ENCODE peak calls at places on chromosomes 7 and 10, in nine cellular contexts. D is pancreas; N is AG04450; R is PC-3; L is tibial artery; Y is T-helper 17 cell; B is CD8-positive, alpha-beta T cell; U is Panc1; Q is lower lobe of right lung. A is an unnamed sample. For H3K9me3, the result is how much of the 10 kb centered on the place peaks cover.

GRCh38 chr7:155644971-155645509 is 579 bp downstream of the RBM33 start:
- DNase-seq in Y (peak), B (peak), R (peak), L (no peak), Q (peak), N (no peak), U (no peak), D (peak), A (no peak)

GRCh38 chr10:102462512-102463054 is 11.2 kb upstream of the C10orf95 start:
- DNase-seq in Q (no peak), B (no peak), R (no peak), Y (no peak), D (no peak), N (no peak), U (no peak), L (no peak), A (no peak)

GRCh38 chr7:132836746-132837145 is 245.1 kb downstream of the CHCHD3 start:
- DNase-seq in R (peak), B (no peak), Q (no peak), U (no peak), L (no peak), Y (no peak), D (no peak), N (no peak), A (no peak)

GRCh38 chr10:67520924-67521520 is 175.0 kb downstream of the CTNNA3 start:
- DNase-seq in U (peak), B (peak), L (no peak), D (no peak), Y (no peak), Q (no peak), R (peak), N (peak), A (no peak)

GRCh38 chr10:119466655-119467054 is 75.9 kb downstream of the RGS10 start:
- DNase-seq in D (no peak), B (peak), Q (no peak), N (no peak), R (peak), L (no peak), Y (peak), U (no peak), A (no peak)

GRCh38 chr10:89296227-89296648 is 5.6 kb upstream of the IFIT2 start:
- DNase-seq in N (peak), R (no peak), U (no peak), Y (no peak), B (no peak), L (peak), D (no peak), Q (peak), A (no peak)

GRCh38 chr7:131326576-131326975 is 1.1 kb upstream of the MKLN1 start:
- DNase-seq in U (no peak), B (no peak), Q (no peak), N (no peak), Y (no peak), L (no peak), R (no peak), D (no peak), A (no peak)

GRCh38 chr10:54284526-54285193 is 516.4 kb downstream of the PCDH15 start:
- DNase-seq in L (no peak), R (peak), Q (no peak), Y (no peak), U (no peak), N (no peak), D (no peak), B (no peak), A (no peak)

GRCh38 chr7:87458148-87458547 is 17.3 kb downstream of the ABCB4 start:
- DNase-seq in Q (no peak), Y (no peak), B (no peak), D (no peak), R (no peak), N (no peak), L (no peak), U (no peak), A (no peak)

GRCh38 chr10:122939819-122940543 is 14.0 kb downstream of the C10orf88 start:
- DNase-seq in Q (no peak), U (no peak), D (no peak), N (peak), Y (no peak), L (no peak), R (no peak), B (no peak), A (no peak)

GRCh38 chr7:101390901-101391301 is 28.2 kb downstream of the COL26A1 start:
- DNase-seq in Y (no peak), Q (no peak), D (no peak), N (no peak), L (no peak), R (no peak), U (no peak), B (no peak), A (no peak)

GRCh38 chr10:4051011-4051407 is 266.0 kb upstream of the KLF6 start:
- DNase-seq in N (no peak), Y (no peak), U (no peak), R (no peak), L (peak), B (no peak), D (no peak), Q (no peak), A (no peak)

GRCh38 chr10:103168436-103168835 is 24.6 kb downstream of the NT5C2 start:
- DNase-seq in N (no peak), Q (no peak), D (no peak), Y (no peak), U (no peak), B (no peak), L (no peak), R (peak), A (no peak)

GRCh38 chr10:91528080-91528479 is 104.8 kb downstream of the PPP1R3C start:
- DNase-seq in N (no peak), R (no peak), Q (no peak), D (no peak), U (no peak), L (no peak), B (no peak), Y (no peak), A (no peak)

GRCh38 chr7:47743898-47744612 is 162.1 kb upstream of the TNS3 start:
- DNase-seq in U (no peak), R (no peak), D (no peak), Q (no peak), B (no peak), N (no peak), Y (no peak), L (no peak), A (no peak)

GRCh38 chr7:37604078-37604477 is 79.5 kb upstream of the GPR141 start:
- DNase-seq in U (no peak), R (no peak), N (no peak), D (no peak), Q (no peak), B (no peak), L (no peak), Y (no peak), A (no peak)

GRCh38 chr7:133714654-133715053 is 412.5 kb upstream of the LRGUK start:
- DNase-seq in R (no peak), D (no peak), U (no peak), N (no peak), Q (no peak), L (no peak), B (no peak), Y (no peak), A (no peak)

GRCh38 chr10:62433181-62433692 is 59.1 kb downstream of the ZNF365 start:
- DNase-seq in D (no peak), Q (peak), B (no peak), Y (no peak), R (peak), U (peak), L (peak), N (peak), A (no peak)

GRCh38 chr7:129719980-129720732 is 108.6 kb downstream of the NRF1 start:
- DNase-seq in L (no peak), Q (no peak), R (no peak), U (no peak), N (no peak), Y (no peak), B (no peak), D (no peak), A (no peak)

GRCh38 chr7:95578299-95578855 is 17.9 kb downstream of the PDK4 start:
- DNase-seq in U (no peak), B (no peak), R (no peak), D (no peak), N (no peak), Q (no peak), L (no peak), Y (no peak), A (no peak)

GRCh38 chr7:118286131-118286530 is 61.6 kb downstream of the ANKRD7 start:
- DNase-seq in N (no peak), R (no peak), D (no peak), B (no peak), U (no peak), Q (no peak), L (no peak), Y (no peak), A (no peak)

GRCh38 chr10:47287365-47287802 is 12.6 kb upstream of the GDF10 start:
- DNase-seq in R (peak), D (peak), Y (no peak), N (no peak), Q (no peak), L (no peak), U (no peak), B (no peak), A (no peak)

GRCh38 chr7:151585744-151586424 is 66.2 kb upstream of the RHEB start:
- DNase-seq in Q (no peak), D (no peak), B (no peak), L (no peak), R (no peak), N (no peak), U (no peak), Y (no peak), A (no peak)

GRCh38 chr10:63711361-63711760 is 190.2 kb downstream of the REEP3 start:
- DNase-seq in D (no peak), Q (no peak), B (no peak), Y (no peak), U (no peak), R (peak), N (no peak), L (no peak), A (peak)

GRCh38 chr10:124674768-124675222 is 69.4 kb downstream of the FAM53B start:
- DNase-seq in R (no peak), L (no peak), N (no peak), U (no peak), B (no peak), Y (no peak), Q (peak), D (no peak), A (peak)

GRCh38 chr10:48613015-48613414 is 8.1 kb upstream of the ARHGAP22 start:
- DNase-seq in U (no peak), R (no peak), B (no peak), Y (no peak), D (no peak), N (no peak), L (no peak), Q (no peak), A (no peak)

DNA sequence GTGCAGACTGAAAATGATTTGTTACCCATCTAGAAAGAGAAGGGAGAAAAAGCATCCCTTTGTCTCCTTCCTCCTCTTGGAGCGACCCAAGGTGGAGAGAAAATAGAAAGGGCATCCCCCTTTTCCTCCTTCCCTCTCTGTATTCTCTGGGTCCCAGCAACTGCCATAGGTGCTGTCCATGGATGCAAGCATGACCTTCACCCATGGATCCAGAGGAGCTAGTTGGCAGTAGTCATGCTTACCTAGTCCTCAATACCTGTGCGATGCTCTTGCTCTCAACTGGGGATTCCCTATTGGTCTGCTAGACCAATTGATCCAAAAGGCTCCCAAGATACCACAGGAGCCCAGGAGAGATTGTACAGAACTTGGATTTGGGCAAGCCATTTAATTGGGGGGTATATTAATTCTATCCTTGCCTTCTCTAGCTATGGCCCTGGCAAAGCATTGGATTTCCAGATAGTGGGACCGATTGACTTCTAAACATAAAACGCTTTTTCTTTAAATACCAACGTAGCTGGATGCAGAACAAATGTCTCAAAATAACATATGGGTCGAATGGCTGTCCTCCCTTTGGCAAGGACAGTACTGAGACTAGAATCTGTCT is 547.8 kb upstream of the IGFBP3 start:
- DNase-seq in Q (no peak), U (no peak), N (no peak), D (no peak), Y (no peak), B (no peak), R (no peak), L (no peak), A (no peak)
- H3K9me3 ChIP-seq in Q (half or more), U (under half), N (under half), D (under half), Y (under half), B (under half), R (under half), L (half or more), A (half or more)

GRCh38 chr10:111707066-111707465 is 476.5 kb downstream of the GPAM start:
- DNase-seq in U (no peak), Y (no peak), R (no peak), B (no peak), Q (no peak), D (no peak), L (no peak), N (no peak), A (no peak)
- H3K9me3 ChIP-seq in U (under half), Y (under half), R (under half), B (under half), Q (under half), D (under half), L (under half), N (under half), A (under half)

DNA sequence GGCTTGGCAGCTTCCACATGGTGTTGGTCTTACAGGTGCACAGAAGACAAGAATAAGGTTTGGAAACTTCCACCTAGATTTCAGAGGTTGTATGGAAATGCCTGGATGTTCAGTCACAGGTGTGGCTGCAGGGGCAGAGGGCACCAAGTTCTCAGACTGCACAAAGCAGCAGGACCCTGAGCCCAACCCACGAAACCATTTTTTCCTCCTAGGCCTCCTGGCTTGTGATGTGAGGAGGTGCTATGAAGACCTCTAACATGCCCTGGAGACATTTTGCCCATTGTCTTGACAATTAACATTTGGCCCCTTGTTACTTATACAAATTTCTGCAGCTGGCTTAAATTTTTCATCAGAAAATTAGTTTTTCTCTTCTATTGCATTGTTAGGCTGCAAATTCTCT is 107.7 kb upstream of the DIP2C start:
- DNase-seq in N (no peak), B (no peak), D (no peak), Q (no peak), L (no peak), Y (no peak), R (no peak), U (no peak), A (no peak)
- H3K9me3 ChIP-seq in N (under half), B (under half), D (under half), Q (under half), L (under half), Y (under half), R (under half), U (under half), A (under half)

GRCh38 chr7:7512861-7513597 is 22.6 kb downstream of the COL28A1 start:
- DNase-seq in R (no peak), Q (no peak), U (no peak), L (no peak), N (no peak), D (no peak), Y (no peak), B (no peak), A (no peak)
- H3K9me3 ChIP-seq in R (under half), Q (under half), U (under half), L (under half), N (under half), D (under half), Y (under half), B (under half), A (under half)

GRCh38 chr10:132603851-132604533 is 66.4 kb downstream of the INPP5A start:
- DNase-seq in R (no peak), Q (no peak), L (no peak), B (no peak), Y (no peak), U (no peak), D (no peak), N (no peak), A (peak)
- H3K9me3 ChIP-seq in R (under half), Q (under half), L (under half), B (under half), Y (under half), U (under half), D (under half), N (under half), A (under half)

DNA sequence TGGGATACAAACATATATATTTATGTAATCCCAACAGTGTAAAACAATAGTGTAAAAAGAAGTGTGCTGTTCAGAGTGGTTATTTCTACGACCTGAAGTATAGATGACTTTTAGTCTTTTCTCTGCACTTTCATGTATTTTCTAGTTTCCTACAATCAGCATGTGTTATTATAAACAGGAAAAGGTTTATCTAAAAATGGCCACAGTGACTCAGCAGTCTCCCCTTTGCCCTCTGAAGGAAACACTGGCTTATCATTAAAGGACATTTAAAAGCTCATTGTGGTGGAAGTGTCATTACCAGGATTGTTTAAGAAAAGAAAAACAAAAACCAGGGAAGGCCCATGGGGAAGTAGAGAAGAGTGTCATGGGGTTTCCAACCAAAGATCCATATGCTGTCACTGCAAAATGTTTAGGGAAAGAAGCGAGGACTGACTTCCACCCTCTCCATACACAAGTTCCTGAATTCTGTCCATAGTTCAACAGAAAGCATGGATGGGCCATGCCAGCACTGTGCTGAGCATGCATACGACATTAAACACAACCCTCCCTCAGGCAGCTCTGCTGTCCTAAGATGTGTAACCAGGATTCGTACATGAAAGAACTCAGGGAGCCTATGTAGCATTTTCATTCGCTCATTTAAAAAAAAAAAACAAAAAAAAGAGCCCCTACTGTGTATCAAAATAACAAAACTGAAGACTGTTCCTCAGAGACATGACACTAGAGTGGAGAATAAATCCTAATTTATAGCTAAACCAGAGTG is 10.2 kb downstream of the CYREN start:
- DNase-seq in U (no peak), Y (no peak), Q (no peak), N (no peak), B (no peak), L (no peak), R (no peak), D (no peak), A (no peak)
- H3K9me3 ChIP-seq in U (under half), Y (under half), Q (under half), N (under half), B (under half), L (under half), R (under half), D (under half), A (under half)

GRCh38 chr7:41754046-41754445 is 51.2 kb upstream of the INHBA start:
- DNase-seq in B (no peak), N (no peak), U (no peak), R (peak), Y (no peak), D (no peak), L (no peak), Q (no peak), A (no peak)
- H3K9me3 ChIP-seq in B (under half), N (under half), U (under half), R (under half), Y (under half), D (under half), L (under half), Q (under half), A (under half)

DNA sequence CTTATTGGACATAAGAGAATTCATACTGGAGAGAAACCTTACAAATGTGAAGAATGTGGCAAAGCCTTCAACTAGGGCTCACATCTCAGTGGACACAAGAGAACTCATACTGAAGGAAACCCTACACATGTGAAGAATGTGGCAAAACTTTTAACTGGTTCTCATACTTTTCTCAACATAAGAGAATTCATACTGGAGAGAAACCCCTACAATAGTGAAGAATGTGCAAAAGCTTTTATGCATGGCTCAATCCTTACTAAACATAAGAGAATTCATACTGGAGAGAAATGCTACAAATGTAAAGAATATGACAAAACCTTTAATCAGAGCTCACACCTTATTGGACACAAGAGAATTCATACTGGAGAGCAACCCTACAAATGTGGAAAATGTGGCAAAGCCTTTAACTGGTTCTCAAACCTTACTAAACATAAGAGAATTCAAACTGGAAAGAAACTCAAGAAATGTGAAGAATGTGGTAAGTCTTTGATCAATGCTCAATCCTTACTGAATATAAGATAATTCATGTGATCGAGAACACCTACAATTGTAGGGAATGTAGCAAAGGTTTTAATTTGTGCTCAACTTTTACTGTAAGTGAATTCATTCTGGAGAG is 121.8 kb upstream of the ZNF722 start:
- DNase-seq in R (no peak), B (no peak), U (no peak), L (no peak), D (no peak), Y (no peak), Q (no peak), N (no peak), A (no peak)
- H3K9me3 ChIP-seq in R (half or more), B (under half), U (half or more), L (half or more), D (under half), Y (under half), Q (half or more), N (under half), A (under half)

GRCh38 chr7:254337-255037 is 35.5 kb upstream of the FOXL3 start:
- DNase-seq in Q (peak), R (no peak), L (no peak), U (no peak), N (no peak), Y (no peak), D (no peak), B (no peak), A (peak)
- H3K9me3 ChIP-seq in Q (under half), R (under half), L (under half), U (under half), N (half or more), Y (under half), D (under half), B (under half), A (under half)